ENCODE peak calls at places on chromosome 1, in eight cellular contexts. Z is NCI-H345; G is LoVo; H is psoas muscle; R is foreskin fibroblast; Q is activated effector memory CD4-positive, alpha-beta T cell treated with Interleukin-2 at 50 U/mL for 16 hours; K is esophagus squamous epithelium; E is activated CD4-positive, CD25-positive, alpha-beta regulatory T cell treated with anti-CD3 and anti-CD28 coated beads, Interleukin-2, amount 50 U/mL, for 72 hours. F is an unnamed sample.

GRCh38 chr1:228784191-228784590 is 48.9 kb downstream of the RHOU start:
- DNase-seq in Z (no peak), G (peak), H (no peak), R (no peak), Q (no peak), K (no peak), E (no peak), F (no peak)

GRCh38 chr1:246690100-246690499 is 34.1 kb upstream of the SCCPDH start:
- DNase-seq in Z (no peak), G (no peak), H (no peak), R (no peak), Q (no peak), K (no peak), E (no peak), F (no peak)

GRCh38 chr1:44924835-44925464 is 61.4 kb downstream of the EIF2B3 start:
- DNase-seq in Z (no peak), G (peak), H (no peak), R (peak), Q (no peak), K (no peak), E (no peak), F (peak)

GRCh38 chr1:89761901-89762300 is 58.9 kb upstream of the LRRC8D start:
- DNase-seq in Z (no peak), G (no peak), H (no peak), R (no peak), Q (no peak), K (no peak), E (no peak), F (no peak)

GRCh38 chr1:95642035-95642434 is 408.0 kb downstream of the RWDD3 start:
- DNase-seq in Z (no peak), G (no peak), H (no peak), R (no peak), Q (no peak), K (no peak), E (no peak), F (no peak)

GRCh38 chr1:227901239-227901905 is 46.4 kb downstream of the WNT9A start:
- DNase-seq in Z (no peak), G (no peak), H (peak), R (no peak), Q (no peak), K (no peak), E (no peak), F (no peak)

GRCh38 chr1:150017206-150017750 is 6.8 kb upstream of the OTUD7B start:
- DNase-seq in Z (no peak), G (peak), H (no peak), R (no peak), Q (no peak), K (no peak), E (no peak), F (no peak)

GRCh38 chr1:67850151-67850551 is 16.9 kb upstream of the GNG12 start:
- DNase-seq in Z (peak), G (peak), H (no peak), R (peak), Q (no peak), K (no peak), E (no peak), F (peak)

GRCh38 chr1:92480200-92480812 is 6.4 kb downstream of the GFI1 start:
- DNase-seq in Z (no peak), G (no peak), H (no peak), R (no peak), Q (no peak), K (no peak), E (no peak), F (no peak)

GRCh38 chr1:179591592-179592580 is at the start of gene TDRD5:
- DNase-seq in Z (peak), G (no peak), H (no peak), R (no peak), Q (no peak), K (no peak), E (no peak), F (no peak)

GRCh38 chr1:145863272-145863671 is 4.4 kb upstream of the PIAS3 start:
- DNase-seq in Z (no peak), G (no peak), H (peak), R (no peak), Q (no peak), K (no peak), E (no peak), F (no peak)

GRCh38 chr1:153081736-153082135 is 10.3 kb upstream of the SPRR2B start:
- DNase-seq in Z (no peak), G (no peak), H (no peak), R (no peak), Q (no peak), K (no peak), E (no peak), F (no peak)

GRCh38 chr1:170370087-170370486 is 161.9 kb upstream of the GORAB start:
- DNase-seq in Z (no peak), G (no peak), H (peak), R (no peak), Q (no peak), K (no peak), E (no peak), F (no peak)

GRCh38 chr1:67830226-67830625 is 3.0 kb downstream of the GNG12 start:
- DNase-seq in Z (no peak), G (no peak), H (no peak), R (no peak), Q (no peak), K (no peak), E (no peak), F (no peak)

GRCh38 chr1:212722270-212722945 is 22.8 kb upstream of the BATF3 start:
- DNase-seq in Z (no peak), G (no peak), H (no peak), R (no peak), Q (no peak), K (no peak), E (no peak), F (no peak)

GRCh38 chr1:22877980-22878379 is 94.7 kb downstream of the LACTBL1 start:
- DNase-seq in Z (no peak), G (no peak), H (no peak), R (no peak), Q (no peak), K (no peak), E (no peak), F (no peak)

GRCh38 chr1:29162476-29163138 is 19.1 kb downstream of the SRSF4 start:
- DNase-seq in Z (no peak), G (no peak), H (peak), R (peak), Q (no peak), K (no peak), E (no peak), F (no peak)

GRCh38 chr1:192159034-192159433 is 772 bp downstream of the RGS18 start:
- DNase-seq in Z (no peak), G (no peak), H (no peak), R (no peak), Q (no peak), K (no peak), E (no peak), F (no peak)

GRCh38 chr1:177274687-177275211 is 104.0 kb downstream of the BRINP2 start:
- DNase-seq in Z (peak), G (no peak), H (peak), R (peak), Q (no peak), K (no peak), E (no peak), F (no peak)

GRCh38 chr1:109394591-109395281 is 3.0 kb downstream of the SORT1 start:
- DNase-seq in Z (no peak), G (no peak), H (no peak), R (no peak), Q (no peak), K (no peak), E (no peak), F (no peak)

GRCh38 chr1:2270260-2271100 is 42.4 kb downstream of the SKI start:
- DNase-seq in Z (no peak), G (no peak), H (peak), R (peak), Q (no peak), K (no peak), E (no peak), F (no peak)

GRCh38 chr1:209831615-209832014 is 3.8 kb downstream of the UTP25 start:
- DNase-seq in Z (no peak), G (no peak), H (no peak), R (peak), Q (no peak), K (no peak), E (no peak), F (no peak)

GRCh38 chr1:9670085-9670484 is 18.6 kb downstream of the PIK3CD start:
- DNase-seq in Z (no peak), G (no peak), H (no peak), R (no peak), Q (no peak), K (no peak), E (no peak), F (no peak)

GRCh38 chr1:244349103-244349531 is 102.6 kb downstream of the ADSS2 start:
- DNase-seq in Z (no peak), G (no peak), H (no peak), R (peak), Q (no peak), K (no peak), E (no peak), F (no peak)

GRCh38 chr1:245404527-245404926 is 249.7 kb downstream of the KIF26B start:
- DNase-seq in Z (peak), G (no peak), H (no peak), R (no peak), Q (no peak), K (no peak), E (no peak), F (no peak)

F was measured in SW480.